ENCODE peak calls at places on chromosomes 4 and X, in five cellular contexts. One of them, this sample, is unnamed.

GRCh38 chr4:159593651-159594050 is 490.8 kb downstream of the RAPGEF2 start:
- DNase-seq in endothelial cell of umbilical vein: no peak
- DNase-seq in progenitor cell of endocrine pancreas: no peak
- DNase-seq in stimulated activated CD4-positive, alpha-beta T cell treated with anti-CD3 and anti-CD28 coated beads, TNF-alpha, amount 100 ng/mL, for 48 hours: no peak
- DNase-seq in NCI-H2081: no peak
- DNase-seq in this sample: no peak

GRCh38 chr4:1092026-1092982 is 21.1 kb downstream of the RNF212 start:
- DNase-seq in endothelial cell of umbilical vein: no peak
- DNase-seq in progenitor cell of endocrine pancreas: no peak
- DNase-seq in stimulated activated CD4-positive, alpha-beta T cell treated with anti-CD3 and anti-CD28 coated beads, TNF-alpha, amount 100 ng/mL, for 48 hours: no peak
- DNase-seq in NCI-H2081: no peak
- DNase-seq in this sample: no peak

GRCh38 chrX:112851161-112851779 is 10.6 kb upstream of the AMOT start:
- DNase-seq in endothelial cell of umbilical vein: no peak
- DNase-seq in progenitor cell of endocrine pancreas: no peak
- DNase-seq in stimulated activated CD4-positive, alpha-beta T cell treated with anti-CD3 and anti-CD28 coated beads, TNF-alpha, amount 100 ng/mL, for 48 hours: no peak
- DNase-seq in NCI-H2081: peak
- DNase-seq in this sample: no peak

GRCh38 chr4:108175966-108176365 is 7.2 kb upstream of the LEF1 start:
- DNase-seq in endothelial cell of umbilical vein: no peak
- DNase-seq in progenitor cell of endocrine pancreas: no peak
- DNase-seq in stimulated activated CD4-positive, alpha-beta T cell treated with anti-CD3 and anti-CD28 coated beads, TNF-alpha, amount 100 ng/mL, for 48 hours: no peak
- DNase-seq in NCI-H2081: no peak
- DNase-seq in this sample: peak

GRCh38 chr4:35950442-35950841 is 293.9 kb downstream of the ARAP2 start:
- DNase-seq in endothelial cell of umbilical vein: no peak
- DNase-seq in progenitor cell of endocrine pancreas: no peak
- DNase-seq in stimulated activated CD4-positive, alpha-beta T cell treated with anti-CD3 and anti-CD28 coated beads, TNF-alpha, amount 100 ng/mL, for 48 hours: no peak
- DNase-seq in NCI-H2081: no peak
- DNase-seq in this sample: no peak

GRCh38 chrX:12704706-12705105 is 86.5 kb upstream of the PRPS2 start:
- DNase-seq in endothelial cell of umbilical vein: no peak
- DNase-seq in progenitor cell of endocrine pancreas: no peak
- DNase-seq in stimulated activated CD4-positive, alpha-beta T cell treated with anti-CD3 and anti-CD28 coated beads, TNF-alpha, amount 100 ng/mL, for 48 hours: no peak
- DNase-seq in NCI-H2081: no peak
- DNase-seq in this sample: no peak

GRCh38 chr4:66433706-66434105 is 763.4 kb upstream of the EPHA5 start:
- DNase-seq in endothelial cell of umbilical vein: no peak
- DNase-seq in progenitor cell of endocrine pancreas: no peak
- DNase-seq in stimulated activated CD4-positive, alpha-beta T cell treated with anti-CD3 and anti-CD28 coated beads, TNF-alpha, amount 100 ng/mL, for 48 hours: no peak
- DNase-seq in NCI-H2081: no peak
- DNase-seq in this sample: no peak

GRCh38 chr4:22264261-22264660 is 251.6 kb downstream of the ADGRA3 start:
- DNase-seq in endothelial cell of umbilical vein: no peak
- DNase-seq in progenitor cell of endocrine pancreas: no peak
- DNase-seq in stimulated activated CD4-positive, alpha-beta T cell treated with anti-CD3 and anti-CD28 coated beads, TNF-alpha, amount 100 ng/mL, for 48 hours: no peak
- DNase-seq in NCI-H2081: peak
- DNase-seq in this sample: no peak

GRCh38 chrX:38192007-38192625 is 28.6 kb downstream of the SRPX start:
- DNase-seq in endothelial cell of umbilical vein: peak
- DNase-seq in progenitor cell of endocrine pancreas: no peak
- DNase-seq in stimulated activated CD4-positive, alpha-beta T cell treated with anti-CD3 and anti-CD28 coated beads, TNF-alpha, amount 100 ng/mL, for 48 hours: no peak
- DNase-seq in NCI-H2081: no peak
- DNase-seq in this sample: peak

GRCh38 chr4:476501-476900 is 22.5 kb downstream of the ZNF721 start:
- DNase-seq in endothelial cell of umbilical vein: no peak
- DNase-seq in progenitor cell of endocrine pancreas: no peak
- DNase-seq in stimulated activated CD4-positive, alpha-beta T cell treated with anti-CD3 and anti-CD28 coated beads, TNF-alpha, amount 100 ng/mL, for 48 hours: no peak
- DNase-seq in NCI-H2081: no peak
- DNase-seq in this sample: no peak